ENCODE peak calls at places on chromosome 6, in four cellular contexts. U is stimulated activated CD4-positive, alpha-beta T cell treated with anti-CD3 and anti-CD28 coated beads, Interleukin-1b, Interleukin-23, amount 100 ng/mL, for 24 hours; M is NCI-H1694 treated with DMSO at 0.1 percent for 48 hours; G is hepatocyte. T is an unnamed sample.

GRCh38 chr6:82971877-82972460 is 93.7 kb downstream of the UBE3D start:
- DNase-seq in U (no peak), M (no peak), G (no peak), T (no peak)

GRCh38 chr6:74671558-74672025 is 534.3 kb downstream of the COL12A1 start:
- DNase-seq in U (no peak), M (no peak), G (no peak), T (no peak)

GRCh38 chr6:168417158-168417557 is 23.8 kb upstream of the SMOC2 start:
- DNase-seq in U (no peak), M (no peak), G (no peak), T (no peak)

GRCh38 chr6:110493253-110493800 is 16.9 kb upstream of the SLC22A16 start:
- DNase-seq in U (no peak), M (no peak), G (no peak), T (no peak)

GRCh38 chr6:159761135-159761872 is 541 bp upstream of the ACAT2 start:
- DNase-seq in U (peak), M (no peak), G (peak), T (peak)

GRCh38 chr6:50959081-50959641 is 140.5 kb downstream of the TFAP2B start:
- DNase-seq in U (no peak), M (no peak), G (no peak), T (no peak)

GRCh38 chr6:166683477-166683876 is 56.4 kb upstream of the RPS6KA2 start:
- DNase-seq in U (no peak), M (no peak), G (no peak), T (no peak)

GRCh38 chr6:48615041-48615440 is 504.0 kb upstream of the PTCHD4 start:
- DNase-seq in U (no peak), M (no peak), G (no peak), T (no peak)

GRCh38 chr6:11448038-11448437 is 89.5 kb upstream of the TMEM170B start:
- DNase-seq in U (no peak), M (no peak), G (no peak), T (no peak)

GRCh38 chr6:136950436-136950835 is 28.3 kb downstream of the SLC35D3 start:
- DNase-seq in U (no peak), M (no peak), G (no peak), T (no peak)

GRCh38 chr6:122790740-122791679 is 2.0 kb downstream of the SMPDL3A start:
- DNase-seq in U (no peak), M (no peak), G (peak), T (no peak)

GRCh38 chr6:157677235-157677634 is 145.8 kb upstream of the SNX9 start:
- DNase-seq in U (no peak), M (no peak), G (no peak), T (no peak)

GRCh38 chr6:145540741-145541140 is 194.6 kb downstream of the EPM2A start:
- DNase-seq in U (no peak), M (no peak), G (no peak), T (no peak)

GRCh38 chr6:158467923-158468322 is 92.0 kb upstream of the TMEM181 start:
- DNase-seq in U (no peak), M (no peak), G (no peak), T (no peak)

GRCh38 chr6:135935951-135936601 is 84.6 kb downstream of the PDE7B start:
- DNase-seq in U (no peak), M (no peak), G (no peak), T (no peak)

GRCh38 chr6:144094731-144095133 is 641 bp downstream of the SF3B5 start:
- DNase-seq in U (no peak), M (no peak), G (no peak), T (no peak)

GRCh38 chr6:81401970-81402690 is 350.4 kb downstream of the TENT5A start:
- DNase-seq in U (no peak), M (no peak), G (no peak), T (no peak)

GRCh38 chr6:117615981-117616961 is 14.0 kb upstream of the GOPC start:
- DNase-seq in U (no peak), M (no peak), G (no peak), T (peak)

GRCh38 chr6:46730918-46731461 is 4.2 kb downstream of the PLA2G7 start:
- DNase-seq in U (no peak), M (no peak), G (no peak), T (no peak)

GRCh38 chr6:55729665-55730064 is 145.7 kb downstream of the BMP5 start:
- DNase-seq in U (no peak), M (no peak), G (no peak), T (no peak)

GRCh38 chr6:372336-372911 is 19.1 kb upstream of the IRF4 start:
- DNase-seq in U (no peak), M (no peak), G (peak), T (no peak)

GRCh38 chr6:31180500-31180899 is 10.0 kb upstream of the POU5F1 start:
- DNase-seq in U (peak), M (no peak), G (no peak), T (peak)

GRCh38 chr6:101401792-101402617 is 8.5 kb downstream of the GRIK2 start:
- DNase-seq in U (no peak), M (no peak), G (peak), T (no peak)

GRCh38 chr6:44007818-44008660 is 119.2 kb downstream of the MRPL14 start:
- DNase-seq in U (no peak), M (no peak), G (no peak), T (no peak)

GRCh38 chr6:11404845-11405244 is 132.7 kb upstream of the TMEM170B start:
- DNase-seq in U (no peak), M (no peak), G (no peak), T (no peak)

T was measured in GM06990.